ENCODE peak calls at places on chromosomes 4 and X, in seven cellular contexts. One of them, this sample, is unnamed.

GRCh38 chr4:22339491-22339890 is 176.4 kb downstream of the ADGRA3 start:
- DNase-seq in tibial artery: no peak
- DNase-seq in amygdala: no peak
- DNase-seq in iPS-NIHi11: no peak
- DNase-seq in activated T-helper 1 cell treated with anti-CD3 and anti-CD28 coated beads, Interleukin-12 subunit alpha, Interleukin-12 subunit beta, Interleukin-2, Interleukin-4 antibody, amounts not matched to agents 30 ng/mL and 10 ng/mL and 1 ng/mL, durations not matched to agents 14 hours and 24 hours and 36 hours: no peak
- DNase-seq in AG04449: no peak
- DNase-seq in NCI-H748 treated with DMSO at 0.1 percent for 48 hours: no peak
- DNase-seq in this sample: no peak

GRCh38 chr4:110361921-110362320 is 114.0 kb upstream of the ENPEP start:
- DNase-seq in iPS-NIHi11: no peak
- DNase-seq in activated T-helper 1 cell treated with anti-CD3 and anti-CD28 coated beads, Interleukin-12 subunit alpha, Interleukin-12 subunit beta, Interleukin-2, Interleukin-4 antibody, amounts not matched to agents 30 ng/mL and 10 ng/mL and 1 ng/mL, durations not matched to agents 14 hours and 24 hours and 36 hours: no peak
- DNase-seq in AG04449: peak
- DNase-seq in tibial artery: no peak
- DNase-seq in NCI-H748 treated with DMSO at 0.1 percent for 48 hours: no peak
- DNase-seq in amygdala: no peak
- DNase-seq in this sample: no peak

GRCh38 chr4:25760518-25761157 is 102.2 kb downstream of the SEL1L3 start:
- DNase-seq in iPS-NIHi11: no peak
- DNase-seq in tibial artery: no peak
- DNase-seq in activated T-helper 1 cell treated with anti-CD3 and anti-CD28 coated beads, Interleukin-12 subunit alpha, Interleukin-12 subunit beta, Interleukin-2, Interleukin-4 antibody, amounts not matched to agents 30 ng/mL and 10 ng/mL and 1 ng/mL, durations not matched to agents 14 hours and 24 hours and 36 hours: no peak
- DNase-seq in AG04449: no peak
- DNase-seq in NCI-H748 treated with DMSO at 0.1 percent for 48 hours: no peak
- DNase-seq in amygdala: no peak
- DNase-seq in this sample: no peak

GRCh38 chr4:65669008-65669971 is 999 bp downstream of the EPHA5 start:
- DNase-seq in NCI-H748 treated with DMSO at 0.1 percent for 48 hours: no peak
- DNase-seq in iPS-NIHi11: no peak
- DNase-seq in amygdala: peak
- DNase-seq in activated T-helper 1 cell treated with anti-CD3 and anti-CD28 coated beads, Interleukin-12 subunit alpha, Interleukin-12 subunit beta, Interleukin-2, Interleukin-4 antibody, amounts not matched to agents 30 ng/mL and 10 ng/mL and 1 ng/mL, durations not matched to agents 14 hours and 24 hours and 36 hours: no peak
- DNase-seq in AG04449: no peak
- DNase-seq in tibial artery: no peak
- DNase-seq in this sample: no peak

GRCh38 chr4:146450524-146450923 is 71.2 kb downstream of the SLC10A7 start:
- DNase-seq in NCI-H748 treated with DMSO at 0.1 percent for 48 hours: no peak
- DNase-seq in amygdala: no peak
- DNase-seq in tibial artery: no peak
- DNase-seq in iPS-NIHi11: no peak
- DNase-seq in activated T-helper 1 cell treated with anti-CD3 and anti-CD28 coated beads, Interleukin-12 subunit alpha, Interleukin-12 subunit beta, Interleukin-2, Interleukin-4 antibody, amounts not matched to agents 30 ng/mL and 10 ng/mL and 1 ng/mL, durations not matched to agents 14 hours and 24 hours and 36 hours: no peak
- DNase-seq in AG04449: no peak
- DNase-seq in this sample: no peak

GRCh38 chrX:49810233-49810632 is 18.9 kb upstream of the PAGE4 start:
- DNase-seq in NCI-H748 treated with DMSO at 0.1 percent for 48 hours: no peak
- DNase-seq in tibial artery: no peak
- DNase-seq in iPS-NIHi11: no peak
- DNase-seq in amygdala: no peak
- DNase-seq in activated T-helper 1 cell treated with anti-CD3 and anti-CD28 coated beads, Interleukin-12 subunit alpha, Interleukin-12 subunit beta, Interleukin-2, Interleukin-4 antibody, amounts not matched to agents 30 ng/mL and 10 ng/mL and 1 ng/mL, durations not matched to agents 14 hours and 24 hours and 36 hours: no peak
- DNase-seq in AG04449: no peak
- DNase-seq in this sample: no peak

GRCh38 chr4:139663561-139664138 is 2.0 kb upstream of the MGST2 start:
- DNase-seq in NCI-H748 treated with DMSO at 0.1 percent for 48 hours: no peak
- DNase-seq in AG04449: no peak
- DNase-seq in amygdala: no peak
- DNase-seq in tibial artery: no peak
- DNase-seq in activated T-helper 1 cell treated with anti-CD3 and anti-CD28 coated beads, Interleukin-12 subunit alpha, Interleukin-12 subunit beta, Interleukin-2, Interleukin-4 antibody, amounts not matched to agents 30 ng/mL and 10 ng/mL and 1 ng/mL, durations not matched to agents 14 hours and 24 hours and 36 hours: no peak
- DNase-seq in iPS-NIHi11: no peak
- DNase-seq in this sample: no peak

GRCh38 chrX:109403927-109404326 is 78.0 kb downstream of the GUCY2F start:
- DNase-seq in tibial artery: no peak
- DNase-seq in activated T-helper 1 cell treated with anti-CD3 and anti-CD28 coated beads, Interleukin-12 subunit alpha, Interleukin-12 subunit beta, Interleukin-2, Interleukin-4 antibody, amounts not matched to agents 30 ng/mL and 10 ng/mL and 1 ng/mL, durations not matched to agents 14 hours and 24 hours and 36 hours: no peak
- DNase-seq in iPS-NIHi11: no peak
- DNase-seq in NCI-H748 treated with DMSO at 0.1 percent for 48 hours: no peak
- DNase-seq in AG04449: no peak
- DNase-seq in amygdala: no peak
- DNase-seq in this sample: no peak

GRCh38 chrX:120603707-120604358 is at the start of gene MCTS1:
- DNase-seq in tibial artery: peak
- DNase-seq in NCI-H748 treated with DMSO at 0.1 percent for 48 hours: peak
- DNase-seq in AG04449: peak
- DNase-seq in amygdala: peak
- DNase-seq in activated T-helper 1 cell treated with anti-CD3 and anti-CD28 coated beads, Interleukin-12 subunit alpha, Interleukin-12 subunit beta, Interleukin-2, Interleukin-4 antibody, amounts not matched to agents 30 ng/mL and 10 ng/mL and 1 ng/mL, durations not matched to agents 14 hours and 24 hours and 36 hours: peak
- DNase-seq in iPS-NIHi11: peak
- DNase-seq in this sample: peak

GRCh38 chr4:74376888-74377483 is 12.0 kb downstream of the EREG start:
- DNase-seq in amygdala: no peak
- DNase-seq in activated T-helper 1 cell treated with anti-CD3 and anti-CD28 coated beads, Interleukin-12 subunit alpha, Interleukin-12 subunit beta, Interleukin-2, Interleukin-4 antibody, amounts not matched to agents 30 ng/mL and 10 ng/mL and 1 ng/mL, durations not matched to agents 14 hours and 24 hours and 36 hours: no peak
- DNase-seq in iPS-NIHi11: peak
- DNase-seq in AG04449: no peak
- DNase-seq in NCI-H748 treated with DMSO at 0.1 percent for 48 hours: no peak
- DNase-seq in tibial artery: no peak
- DNase-seq in this sample: peak

GRCh38 chr4:15149842-15150592 is 147.7 kb downstream of the CPEB2 start:
- DNase-seq in NCI-H748 treated with DMSO at 0.1 percent for 48 hours: peak
- DNase-seq in activated T-helper 1 cell treated with anti-CD3 and anti-CD28 coated beads, Interleukin-12 subunit alpha, Interleukin-12 subunit beta, Interleukin-2, Interleukin-4 antibody, amounts not matched to agents 30 ng/mL and 10 ng/mL and 1 ng/mL, durations not matched to agents 14 hours and 24 hours and 36 hours: no peak
- DNase-seq in amygdala: peak
- DNase-seq in iPS-NIHi11: peak
- DNase-seq in AG04449: no peak
- DNase-seq in tibial artery: peak
- DNase-seq in this sample: peak

GRCh38 chrX:154040307-154040756 is 20.6 kb upstream of the IRAK1 start:
- DNase-seq in iPS-NIHi11: no peak
- DNase-seq in amygdala: no peak
- DNase-seq in activated T-helper 1 cell treated with anti-CD3 and anti-CD28 coated beads, Interleukin-12 subunit alpha, Interleukin-12 subunit beta, Interleukin-2, Interleukin-4 antibody, amounts not matched to agents 30 ng/mL and 10 ng/mL and 1 ng/mL, durations not matched to agents 14 hours and 24 hours and 36 hours: no peak
- DNase-seq in AG04449: peak
- DNase-seq in tibial artery: peak
- DNase-seq in NCI-H748 treated with DMSO at 0.1 percent for 48 hours: no peak
- DNase-seq in this sample: no peak

GRCh38 chrX:107683124-107683895 is 55.0 kb downstream of the PRPS1 start:
- DNase-seq in amygdala: no peak
- DNase-seq in AG04449: no peak
- DNase-seq in iPS-NIHi11: no peak
- DNase-seq in NCI-H748 treated with DMSO at 0.1 percent for 48 hours: no peak
- DNase-seq in tibial artery: peak
- DNase-seq in activated T-helper 1 cell treated with anti-CD3 and anti-CD28 coated beads, Interleukin-12 subunit alpha, Interleukin-12 subunit beta, Interleukin-2, Interleukin-4 antibody, amounts not matched to agents 30 ng/mL and 10 ng/mL and 1 ng/mL, durations not matched to agents 14 hours and 24 hours and 36 hours: no peak
- DNase-seq in this sample: no peak

GRCh38 chrX:15310117-15310516 is 5.3 kb downstream of the ASB11 start:
- DNase-seq in tibial artery: peak
- DNase-seq in amygdala: no peak
- DNase-seq in iPS-NIHi11: no peak
- DNase-seq in NCI-H748 treated with DMSO at 0.1 percent for 48 hours: peak
- DNase-seq in activated T-helper 1 cell treated with anti-CD3 and anti-CD28 coated beads, Interleukin-12 subunit alpha, Interleukin-12 subunit beta, Interleukin-2, Interleukin-4 antibody, amounts not matched to agents 30 ng/mL and 10 ng/mL and 1 ng/mL, durations not matched to agents 14 hours and 24 hours and 36 hours: no peak
- DNase-seq in AG04449: no peak
- DNase-seq in this sample: peak

GRCh38 chrX:54044877-54045328 is 630 bp upstream of the PHF8 start:
- DNase-seq in NCI-H748 treated with DMSO at 0.1 percent for 48 hours: no peak
- DNase-seq in activated T-helper 1 cell treated with anti-CD3 and anti-CD28 coated beads, Interleukin-12 subunit alpha, Interleukin-12 subunit beta, Interleukin-2, Interleukin-4 antibody, amounts not matched to agents 30 ng/mL and 10 ng/mL and 1 ng/mL, durations not matched to agents 14 hours and 24 hours and 36 hours: no peak
- DNase-seq in iPS-NIHi11: no peak
- DNase-seq in amygdala: no peak
- DNase-seq in AG04449: no peak
- DNase-seq in tibial artery: no peak
- DNase-seq in this sample: peak

GRCh38 chrX:120087289-120088017 is 10.0 kb upstream of the RHOXF2B start:
- DNase-seq in activated T-helper 1 cell treated with anti-CD3 and anti-CD28 coated beads, Interleukin-12 subunit alpha, Interleukin-12 subunit beta, Interleukin-2, Interleukin-4 antibody, amounts not matched to agents 30 ng/mL and 10 ng/mL and 1 ng/mL, durations not matched to agents 14 hours and 24 hours and 36 hours: no peak
- DNase-seq in amygdala: no peak
- DNase-seq in AG04449: no peak
- DNase-seq in tibial artery: no peak
- DNase-seq in NCI-H748 treated with DMSO at 0.1 percent for 48 hours: no peak
- DNase-seq in iPS-NIHi11: no peak
- DNase-seq in this sample: no peak

GRCh38 chr4:54400802-54401201 is 171.7 kb downstream of the PDGFRA start:
- DNase-seq in activated T-helper 1 cell treated with anti-CD3 and anti-CD28 coated beads, Interleukin-12 subunit alpha, Interleukin-12 subunit beta, Interleukin-2, Interleukin-4 antibody, amounts not matched to agents 30 ng/mL and 10 ng/mL and 1 ng/mL, durations not matched to agents 14 hours and 24 hours and 36 hours: no peak
- DNase-seq in NCI-H748 treated with DMSO at 0.1 percent for 48 hours: no peak
- DNase-seq in tibial artery: no peak
- DNase-seq in amygdala: no peak
- DNase-seq in iPS-NIHi11: no peak
- DNase-seq in AG04449: no peak
- DNase-seq in this sample: no peak

This sample was measured in RPMI8226.